ENCODE peak calls at places on chromosomes 13 and 19, in four cellular contexts. X is breast epithelium, B is esophagus squamous epithelium, Y is tibial nerve. K is an unnamed sample.

GRCh38 chr13:60798503-60798902 is 401.5 kb downstream of the TDRD3 start:
- DNase-seq in X (no peak), Y (no peak), B (no peak), K (no peak)

GRCh38 chr13:28531195-28531955 is 36.4 kb upstream of the FLT1 start:
- DNase-seq in B (no peak), X (no peak), Y (no peak), K (no peak)

GRCh38 chr13:107258599-107259187 is 690.8 kb upstream of the ARGLU1 start:
- DNase-seq in Y (no peak), B (no peak), X (no peak), K (no peak)

GRCh38 chr19:18291590-18292459 is 10.4 kb upstream of the JUND start:
- DNase-seq in B (peak; percentile 52), X (peak; percentile 80), Y (peak; percentile 71), K (peak; percentile 91)

GRCh38 chr13:27367570-27367969 is 56.8 kb upstream of the GTF3A start:
- DNase-seq in B (no peak), Y (no peak), X (no peak), K (no peak)

GRCh38 chr19:39941151-39941550 is 6.7 kb upstream of the FCGBP start:
- DNase-seq in Y (no peak), X (no peak), B (no peak), K (no peak)

GRCh38 chr13:112894673-112895481 is 74.1 kb upstream of the MCF2L start:
- DNase-seq in B (no peak), Y (no peak), X (no peak), K (no peak)

GRCh38 chr19:33376423-33376822 is 2.9 kb downstream of the CEBPG start:
- DNase-seq in B (no peak), X (no peak), Y (peak; percentile 56), K (no peak)

GRCh38 chr13:99821741-99822140 is 149.8 kb downstream of the ZIC5 start:
- DNase-seq in X (no peak), Y (no peak), B (no peak), K (no peak)

GRCh38 chr19:6125571-6125989 is 9.9 kb upstream of the ACSBG2 start:
- DNase-seq in Y (no peak), B (no peak), X (no peak), K (no peak)

GRCh38 chr13:33285420-33286124 is at the start of gene STARD13:
- DNase-seq in B (peak; percentile 20), Y (peak; percentile 95), X (peak; percentile 97), K (peak; percentile 25)
- TF ChIP-seq POLR2A in B (peak; percentile 82), Y (peak; percentile 98), X (peak; percentile 66), K (peak; percentile 25)

GRCh38 chr13:114073881-114074551 is 58.4 kb downstream of the RASA3 start:
- DNase-seq in X (peak; percentile 43), Y (peak; percentile 12), B (no peak), K (no peak)
- TF ChIP-seq POLR2A in X (no peak), Y (no peak), B (no peak), K (no peak)

GRCh38 chr19:1884719-1885334 is 469 bp downstream of the ABHD17A start:
- DNase-seq in Y (no peak), B (no peak), X (no peak), K (no peak)
- TF ChIP-seq POLR2A in Y (no peak), B (no peak), X (no peak), K (peak; percentile 41)

GRCh38 chr13:91745962-91746361 is 347.5 kb downstream of the GPC5 start:
- DNase-seq in Y (no peak), B (no peak), X (no peak), K (no peak)
- TF ChIP-seq POLR2A in Y (no peak), B (no peak), X (no peak), K (no peak)

GRCh38 chr19:3096267-3096901 is 2.2 kb downstream of the GNA11 start:
- DNase-seq in X (no peak), Y (no peak), B (no peak), K (no peak)
- TF ChIP-seq POLR2A in X (no peak), Y (no peak), B (no peak), K (no peak)

GRCh38 chr13:44266772-44267171 is 106.9 kb upstream of the SERP2 start:
- DNase-seq in X (no peak), B (no peak), Y (no peak), K (no peak)

GRCh38 chr13:44267203-44267602 is 106.4 kb upstream of the SERP2 start:
- DNase-seq in X (no peak), B (no peak), Y (no peak), K (no peak)

GRCh38 chr13:44267966-44268365 is 105.7 kb upstream of the SERP2 start:
- DNase-seq in X (no peak), B (no peak), Y (no peak), K (no peak)

GRCh38 chr13:44266305-44266704 is 107.3 kb upstream of the SERP2 start:
- DNase-seq in Y (no peak), X (no peak), B (no peak), K (no peak)

GRCh38 chr13:44263920-44264610 is 109.6 kb upstream of the SERP2 start:
- DNase-seq in B (no peak), Y (no peak), X (no peak), K (no peak)
- TF ChIP-seq POLR2A in B (no peak), Y (no peak), X (no peak), K (no peak)

K was measured in GM12892.